ENCODE peak calls at places on chromosome 1, in five cellular contexts. V, J, N, G and M are unnamed samples.

GRCh38 chr1:107246775-107247345 is 106.0 kb downstream of the NTNG1 start:
- DNase-seq in V (no peak), G (no peak), J (no peak), N (no peak), M (no peak)

GRCh38 chr1:149931212-149931805 is 3.7 kb upstream of the SF3B4 start:
- DNase-seq in N (no peak), G (no peak), V (no peak), J (no peak), M (no peak)

GRCh38 chr1:53373246-53373645 is 45.4 kb upstream of the LRP8 start:
- DNase-seq in J (no peak), G (no peak), V (no peak), N (no peak), M (no peak)

GRCh38 chr1:54640863-54641836 is at the start of gene MROH7:
- DNase-seq in G (no peak), N (no peak), V (no peak), J (no peak), M (no peak)

GRCh38 chr1:221562542-221563475 is 179.1 kb downstream of the DUSP10 start:
- DNase-seq in J (no peak), V (no peak), G (peak; percentile 15), N (no peak), M (no peak)

GRCh38 chr1:243973169-243973568 is 77.9 kb upstream of the ZBTB18 start:
- DNase-seq in G (no peak), J (no peak), V (no peak), N (no peak), M (no peak)

GRCh38 chr1:245614476-245614875 is 459.7 kb downstream of the KIF26B start:
- DNase-seq in J (no peak), V (no peak), N (no peak), G (no peak), M (no peak)

GRCh38 chr1:106879538-106879937 is 176.9 kb upstream of the PRMT6 start:
- DNase-seq in N (peak; percentile 58), J (no peak), G (peak; percentile 2), V (no peak), M (no peak)

GRCh38 chr1:116397728-116398127 is 24.7 kb downstream of the ATP1A1 start:
- DNase-seq in J (no peak), V (no peak), N (no peak), G (no peak), M (no peak)

GRCh38 chr1:185721553-185721952 is 12.6 kb upstream of the HMCN1 start:
- DNase-seq in G (no peak), J (no peak), N (no peak), V (no peak), M (no peak)

GRCh38 chr1:62175568-62176179 is 19.0 kb upstream of the L1TD1 start:
- DNase-seq in V (no peak), G (peak; percentile 65), N (no peak), J (peak; percentile 19), M (peak; percentile 47)

GRCh38 chr1:21924503-21925005 is 12.6 kb downstream of the HSPG2 start:
- DNase-seq in J (no peak), G (no peak), N (peak; percentile 81), V (no peak), M (no peak)

GRCh38 chr1:204286841-204287387 is 72.8 kb downstream of the PLEKHA6 start:
- DNase-seq in N (no peak), J (no peak), G (no peak), V (peak; percentile 44), M (no peak)

GRCh38 chr1:96660503-96660902 is 61.1 kb upstream of the PTBP2 start:
- DNase-seq in V (no peak), J (no peak), G (peak; percentile 49), N (no peak), M (no peak)

GRCh38 chr1:85089203-85089602 is 40.9 kb upstream of the MCOLN3 start:
- DNase-seq in V (no peak), G (no peak), J (no peak), N (no peak), M (no peak)

GRCh38 chr1:47409311-47410085 is 6.6 kb upstream of the FOXE3 start:
- DNase-seq in J (no peak), G (peak; percentile 12), N (no peak), V (no peak), M (no peak)

GRCh38 chr1:11462224-11462923 is 16.6 kb upstream of the DISP3 start:
- DNase-seq in V (no peak), G (no peak), J (no peak), N (no peak), M (no peak)

GRCh38 chr1:35192056-35192852 is 691 bp downstream of the SFPQ start:
- DNase-seq in V (peak; percentile 88), N (peak; percentile 94), G (peak; percentile 74), J (no peak), M (peak; percentile 93)

GRCh38 chr1:25650219-25650576 is 33.6 kb downstream of the MAN1C1 start:
- DNase-seq in J (no peak), N (no peak), V (no peak), G (no peak), M (no peak)

GRCh38 chr1:13487143-13487868 is 26.5 kb downstream of the LRRC38 start:
- DNase-seq in J (no peak), G (no peak), V (no peak), N (peak; percentile 94), M (no peak)

GRCh38 chr1:64172458-64172983 is 30.9 kb upstream of the UBE2U start:
- DNase-seq in J (no peak), N (no peak), V (no peak), G (peak; percentile 91), M (no peak)

DNA sequence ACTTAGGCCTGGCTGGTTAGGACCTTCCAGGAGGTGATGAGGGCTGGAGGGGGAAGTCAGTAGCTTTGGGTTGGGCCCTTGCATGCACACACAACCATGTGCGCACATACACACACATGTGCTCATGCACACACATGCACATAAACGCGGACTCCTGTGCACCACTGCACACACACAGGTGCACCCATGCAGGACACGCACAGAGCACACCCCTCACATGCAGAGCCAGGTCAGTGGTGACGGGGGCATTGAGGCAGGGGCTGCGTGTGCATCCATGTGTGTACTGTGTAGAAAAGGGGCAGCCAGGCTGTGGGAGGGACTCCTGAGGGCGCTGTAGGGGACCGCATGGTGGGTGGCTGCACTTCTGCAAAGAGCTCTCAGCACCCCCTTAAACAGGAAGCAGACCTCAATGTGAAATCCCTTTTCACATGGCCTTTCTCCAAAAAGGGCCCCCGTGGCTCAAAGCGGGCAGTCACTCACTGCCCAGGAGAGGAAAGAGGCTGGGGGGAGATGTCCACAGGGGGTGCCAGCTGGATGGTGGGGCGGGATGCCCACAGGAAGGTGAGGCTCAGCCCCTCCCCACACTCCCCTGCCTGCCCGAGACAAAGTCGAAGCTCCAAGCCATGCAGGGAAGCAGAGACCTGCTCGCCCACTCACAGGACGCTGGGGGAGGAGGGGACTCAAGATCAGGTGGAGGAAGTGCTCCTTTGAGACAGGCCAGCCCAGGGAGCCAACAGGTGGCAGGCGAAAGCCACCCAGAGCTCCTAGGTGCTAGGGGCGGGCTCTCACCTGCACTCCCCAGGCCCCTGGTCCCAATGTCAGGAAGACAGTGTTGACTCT is 95.2 kb downstream of the ITPKB start:
- DNase-seq in G (no peak), V (peak; percentile 66), N (peak; percentile 48), J (no peak), M (peak; percentile 79)
- TF ChIP-seq CTCF in G (no peak), V (peak; percentile 15), N (no peak), J (no peak), M (peak; percentile 57)

DNA sequence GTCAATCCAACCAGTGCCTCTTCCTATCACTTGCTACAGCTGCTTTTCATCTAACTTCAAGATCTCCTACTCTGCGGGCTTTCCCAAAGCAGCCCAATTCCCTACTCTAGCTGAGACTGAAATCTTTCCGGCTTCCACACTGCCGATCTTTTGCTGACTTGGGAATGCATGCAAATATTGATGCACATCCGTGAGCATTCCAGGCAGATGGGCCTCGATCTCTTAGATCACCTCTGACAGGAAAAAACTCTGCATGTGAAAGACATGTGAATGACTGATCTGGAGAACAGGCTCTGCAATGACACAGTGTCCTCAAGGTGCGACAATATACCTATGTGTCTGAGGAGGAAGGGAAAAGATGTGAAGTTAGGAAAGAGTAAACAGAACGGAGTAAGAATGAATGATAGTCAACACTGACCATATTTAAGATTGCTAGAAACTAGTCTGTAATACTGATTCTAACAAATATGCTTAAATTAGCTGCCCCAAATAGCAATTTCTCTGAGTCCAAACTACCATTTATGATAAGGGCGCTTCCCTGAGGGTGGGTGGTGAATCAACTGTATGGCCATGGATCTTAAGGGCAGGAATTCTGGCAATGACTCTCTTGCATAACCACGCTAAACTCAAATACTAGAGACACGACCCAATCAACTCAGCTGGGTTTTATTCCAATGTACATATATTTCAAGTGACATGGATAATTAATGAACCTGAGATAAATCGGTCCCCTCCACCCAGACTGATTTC is 8.4 kb downstream of the TAF5L start:
- DNase-seq in G (no peak), N (no peak), J (no peak), V (no peak), M (no peak)
- TF ChIP-seq CTCF in G (no peak), N (no peak), J (no peak), V (no peak), M (no peak)

GRCh38 chr1:109719337-109719837 is 7.3 kb downstream of the GSTM5 start:
- DNase-seq in V (no peak), G (peak; percentile 70), J (no peak), N (no peak), M (no peak)

GRCh38 chr1:109717729-109718128 is 5.7 kb downstream of the GSTM5 start:
- DNase-seq in V (no peak), J (no peak), N (no peak), G (no peak), M (no peak)

GRCh38 chr1:109716570-109717090 is 4.6 kb downstream of the GSTM5 start:
- DNase-seq in G (no peak), N (no peak), J (no peak), V (no peak), M (peak; percentile 6)

GRCh38 chr1:109716121-109716520 is 4.1 kb downstream of the GSTM5 start:
- DNase-seq in J (no peak), G (no peak), N (no peak), V (no peak), M (peak; percentile 1)

DNA sequence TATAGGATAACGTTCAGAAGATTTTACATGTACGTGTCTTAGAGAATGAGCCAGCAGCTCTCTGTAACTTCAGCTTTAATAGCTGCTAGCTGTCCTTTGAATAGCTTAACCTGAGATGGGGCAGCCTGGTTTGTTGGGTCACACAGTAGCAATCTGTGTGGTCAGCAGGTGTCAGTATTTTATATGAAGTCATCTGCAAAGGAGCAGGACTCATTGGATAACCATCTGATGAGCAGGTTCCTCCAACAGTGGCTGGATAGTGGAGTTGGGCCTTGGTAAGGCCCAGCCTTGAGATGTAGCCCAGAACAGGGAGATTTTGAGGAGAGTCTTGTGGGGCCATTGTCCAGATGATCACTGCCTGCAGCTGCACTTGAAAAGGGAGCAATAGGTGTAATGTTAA is 6.4 kb downstream of the GSTM5 start:
- DNase-seq in J (no peak), N (no peak), G (no peak), V (no peak), M (no peak)
- TF ChIP-seq CTCF in J (no peak), N (no peak), G (no peak), V (no peak), M (no peak)

GRCh38 chr1:164907666-164908065 is 348.7 kb downstream of the PBX1 start:
- DNase-seq in N (no peak), G (no peak), V (no peak), J (no peak), M (no peak)

GRCh38 chr1:164902491-164902890 is 343.5 kb downstream of the PBX1 start:
- DNase-seq in V (no peak), G (no peak), J (no peak), N (no peak), M (no peak)

DNA sequence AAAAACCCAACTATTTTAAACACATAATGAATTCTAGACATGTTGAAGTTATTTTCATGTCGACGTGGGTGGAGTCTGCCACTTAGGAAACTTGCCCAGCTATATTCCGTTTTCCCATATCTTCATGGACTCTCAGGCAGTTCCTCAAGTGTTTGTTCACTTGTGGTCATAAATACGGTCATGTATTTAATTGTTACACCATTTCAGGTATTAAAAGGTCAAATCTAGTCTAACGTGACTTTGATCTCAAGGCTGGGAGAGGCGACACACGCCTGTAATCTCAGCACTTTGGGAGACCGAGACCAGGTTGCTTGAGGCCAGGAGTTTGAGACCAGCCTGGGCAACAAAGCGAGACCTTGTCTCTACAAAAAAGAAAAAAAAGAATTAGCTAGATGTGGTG is 346.9 kb downstream of the PBX1 start:
- DNase-seq in G (no peak), J (no peak), V (no peak), N (no peak), M (no peak)
- TF ChIP-seq CTCF in G (no peak), J (no peak), V (no peak), N (no peak), M (no peak)